ENCODE peak calls at places on chromosomes 12 and 14, in ten cellular contexts. One of them, this sample, is unnamed.

GRCh38 chr12:1593232-1594044 is 943 bp downstream of the FBXL14 start:
- DNase-seq in H1: peak
- DNase-seq in HCT116: no peak
- DNase-seq in Peyer's patch: peak
- DNase-seq in right lobe of liver: peak
- DNase-seq in prostate gland: peak
- DNase-seq in A549: no peak
- DNase-seq in uterus: peak
- DNase-seq in NB4: peak
- DNase-seq in adrenal gland: peak
- DNase-seq in this sample: no peak

GRCh38 chr12:89573081-89573810 is 47.4 kb upstream of the POC1B start:
- DNase-seq in H1: no peak
- DNase-seq in HCT116: no peak
- DNase-seq in Peyer's patch: no peak
- DNase-seq in right lobe of liver: no peak
- DNase-seq in prostate gland: no peak
- DNase-seq in A549: no peak
- DNase-seq in uterus: no peak
- DNase-seq in NB4: no peak
- DNase-seq in adrenal gland: no peak
- DNase-seq in this sample: no peak

GRCh38 chr14:91302391-91302790 is 57.9 kb upstream of the GPR68 start:
- DNase-seq in H1: no peak
- DNase-seq in HCT116: no peak
- DNase-seq in Peyer's patch: no peak
- DNase-seq in right lobe of liver: no peak
- DNase-seq in prostate gland: no peak
- DNase-seq in A549: no peak
- DNase-seq in uterus: no peak
- DNase-seq in NB4: no peak
- DNase-seq in adrenal gland: no peak
- DNase-seq in this sample: no peak

GRCh38 chr14:90629471-90629870 is 186.8 kb downstream of the TTC7B start:
- DNase-seq in H1: no peak
- DNase-seq in HCT116: no peak
- DNase-seq in Peyer's patch: no peak
- DNase-seq in right lobe of liver: no peak
- DNase-seq in prostate gland: peak
- DNase-seq in A549: no peak
- DNase-seq in uterus: no peak
- DNase-seq in NB4: no peak
- DNase-seq in adrenal gland: no peak
- DNase-seq in this sample: no peak

GRCh38 chr12:62866451-62867082 is 68.4 kb downstream of the PPM1H start:
- DNase-seq in H1: no peak
- DNase-seq in HCT116: no peak
- DNase-seq in Peyer's patch: no peak
- DNase-seq in right lobe of liver: no peak
- DNase-seq in prostate gland: no peak
- DNase-seq in A549: peak
- DNase-seq in uterus: no peak
- DNase-seq in NB4: no peak
- DNase-seq in adrenal gland: no peak
- DNase-seq in this sample: no peak

GRCh38 chr12:81468206-81468605 is 290.9 kb downstream of the PPFIA2 start:
- DNase-seq in H1: no peak
- DNase-seq in HCT116: no peak
- DNase-seq in Peyer's patch: no peak
- DNase-seq in right lobe of liver: no peak
- DNase-seq in prostate gland: no peak
- DNase-seq in A549: no peak
- DNase-seq in uterus: no peak
- DNase-seq in NB4: no peak
- DNase-seq in adrenal gland: no peak
- DNase-seq in this sample: no peak

GRCh38 chr14:81418057-81418790 is 18.1 kb upstream of the STON2 start:
- DNase-seq in H1: no peak
- DNase-seq in HCT116: no peak
- DNase-seq in Peyer's patch: no peak
- DNase-seq in right lobe of liver: no peak
- DNase-seq in prostate gland: no peak
- DNase-seq in A549: no peak
- DNase-seq in uterus: no peak
- DNase-seq in NB4: no peak
- DNase-seq in adrenal gland: no peak
- DNase-seq in this sample: no peak

GRCh38 chr14:64450255-64450654 is 15.0 kb upstream of the AKAP5 start:
- DNase-seq in H1: no peak
- DNase-seq in HCT116: no peak
- DNase-seq in Peyer's patch: no peak
- DNase-seq in right lobe of liver: no peak
- DNase-seq in prostate gland: no peak
- DNase-seq in A549: no peak
- DNase-seq in uterus: no peak
- DNase-seq in NB4: no peak
- DNase-seq in adrenal gland: no peak
- DNase-seq in this sample: no peak

DNA sequence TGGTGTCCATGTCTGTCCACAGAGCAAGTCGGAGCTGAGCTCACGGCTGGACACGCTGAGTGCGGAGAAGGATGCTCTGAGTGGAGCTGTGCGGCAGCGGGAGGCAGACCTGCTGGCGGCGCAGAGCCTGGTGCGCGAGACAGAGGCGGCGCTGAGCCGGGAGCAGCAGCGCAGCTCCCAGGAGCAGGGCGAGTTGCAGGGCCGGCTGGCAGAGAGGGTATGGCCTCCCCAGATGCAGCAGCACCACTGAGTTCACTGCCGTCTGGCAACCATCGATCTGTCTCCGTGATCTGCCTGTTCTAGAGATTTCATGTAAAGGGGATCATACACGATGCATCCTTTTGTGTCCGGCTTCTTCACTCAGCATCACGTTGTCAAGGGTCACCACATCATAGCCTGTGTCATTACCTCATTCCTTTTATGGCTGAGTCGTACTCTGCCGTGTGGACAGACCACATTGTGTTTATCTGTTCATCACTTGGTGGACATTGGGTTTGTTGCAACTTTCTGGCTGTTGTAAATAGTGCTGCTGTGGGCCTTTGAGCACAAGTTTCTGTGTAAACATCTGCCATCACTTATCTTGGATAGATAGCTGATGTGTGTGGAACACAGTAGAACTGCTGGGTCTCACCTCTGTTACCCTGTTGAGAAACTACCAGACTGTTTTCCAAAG is 21.9 kb downstream of the HIP1R start:
- DNase-seq in H1: no peak
- DNase-seq in HCT116: no peak
- DNase-seq in Peyer's patch: no peak
- DNase-seq in right lobe of liver: no peak
- DNase-seq in prostate gland: no peak
- DNase-seq in A549: no peak
- DNase-seq in uterus: no peak
- DNase-seq in NB4: no peak
- DNase-seq in adrenal gland: no peak
- DNase-seq in this sample: no peak
- H3K4me3 ChIP-seq in H1: no peak
- H3K4me3 ChIP-seq in HCT116: no peak
- H3K4me3 ChIP-seq in Peyer's patch: no peak
- H3K4me3 ChIP-seq in right lobe of liver: no peak
- H3K4me3 ChIP-seq in prostate gland: no peak
- H3K4me3 ChIP-seq in A549: no peak
- H3K4me3 ChIP-seq in uterus: no peak
- H3K4me3 ChIP-seq in NB4: no peak
- H3K4me3 ChIP-seq in adrenal gland: no peak
- H3K4me3 ChIP-seq in this sample: no peak

GRCh38 chr12:54398995-54399793 is 14.7 kb upstream of the ZNF385A start:
- DNase-seq in H1: peak
- DNase-seq in HCT116: peak
- DNase-seq in Peyer's patch: peak
- DNase-seq in right lobe of liver: peak
- DNase-seq in prostate gland: peak
- DNase-seq in A549: peak
- DNase-seq in uterus: peak
- DNase-seq in NB4: peak
- DNase-seq in adrenal gland: peak
- DNase-seq in this sample: peak
- TF ChIP-seq POLR2A in H1: no peak
- TF ChIP-seq POLR2A in HCT116: no peak
- TF ChIP-seq POLR2A in Peyer's patch: no peak
- TF ChIP-seq POLR2A in right lobe of liver: no peak
- TF ChIP-seq POLR2A in prostate gland: no peak
- TF ChIP-seq POLR2A in A549: no peak
- TF ChIP-seq POLR2A in uterus: no peak
- TF ChIP-seq POLR2A in NB4: no peak
- TF ChIP-seq POLR2A in adrenal gland: no peak
- TF ChIP-seq POLR2A in this sample: no peak

GRCh38 chr14:55354500-55354899 is 57.1 kb downstream of the ATG14 start:
- DNase-seq in H1: peak
- DNase-seq in HCT116: peak
- DNase-seq in Peyer's patch: peak
- DNase-seq in right lobe of liver: no peak
- DNase-seq in prostate gland: peak
- DNase-seq in A549: peak
- DNase-seq in uterus: peak
- DNase-seq in NB4: peak
- DNase-seq in adrenal gland: peak
- DNase-seq in this sample: peak

GRCh38 chr14:55352201-55352600 is 59.4 kb downstream of the ATG14 start:
- DNase-seq in H1: peak
- DNase-seq in HCT116: no peak
- DNase-seq in Peyer's patch: no peak
- DNase-seq in right lobe of liver: no peak
- DNase-seq in prostate gland: no peak
- DNase-seq in A549: no peak
- DNase-seq in uterus: no peak
- DNase-seq in NB4: no peak
- DNase-seq in adrenal gland: no peak
- DNase-seq in this sample: no peak

GRCh38 chr14:55355922-55356321 is 55.7 kb downstream of the ATG14 start:
- DNase-seq in H1: peak
- DNase-seq in HCT116: no peak
- DNase-seq in Peyer's patch: no peak
- DNase-seq in right lobe of liver: no peak
- DNase-seq in prostate gland: no peak
- DNase-seq in A549: no peak
- DNase-seq in uterus: no peak
- DNase-seq in NB4: no peak
- DNase-seq in adrenal gland: no peak
- DNase-seq in this sample: no peak

GRCh38 chr14:55351111-55351510 is 60.5 kb downstream of the ATG14 start:
- DNase-seq in H1: peak
- DNase-seq in HCT116: no peak
- DNase-seq in Peyer's patch: no peak
- DNase-seq in right lobe of liver: no peak
- DNase-seq in prostate gland: no peak
- DNase-seq in A549: no peak
- DNase-seq in uterus: no peak
- DNase-seq in NB4: no peak
- DNase-seq in adrenal gland: no peak
- DNase-seq in this sample: no peak

GRCh38 chr14:55353686-55354467 is 57.8 kb downstream of the ATG14 start:
- DNase-seq in H1: peak
- DNase-seq in HCT116: peak
- DNase-seq in Peyer's patch: no peak
- DNase-seq in right lobe of liver: no peak
- DNase-seq in prostate gland: no peak
- DNase-seq in A549: no peak
- DNase-seq in uterus: no peak
- DNase-seq in NB4: no peak
- DNase-seq in adrenal gland: no peak
- DNase-seq in this sample: no peak
- TF ChIP-seq CTCF in H1: no peak
- TF ChIP-seq CTCF in HCT116: no peak
- TF ChIP-seq CTCF in Peyer's patch: no peak
- TF ChIP-seq CTCF in right lobe of liver: no peak
- TF ChIP-seq CTCF in prostate gland: no peak
- TF ChIP-seq CTCF in A549: no peak
- TF ChIP-seq CTCF in uterus: no peak
- TF ChIP-seq CTCF in NB4: no peak
- TF ChIP-seq CTCF in adrenal gland: no peak
- TF ChIP-seq CTCF in this sample: no peak

DNA sequence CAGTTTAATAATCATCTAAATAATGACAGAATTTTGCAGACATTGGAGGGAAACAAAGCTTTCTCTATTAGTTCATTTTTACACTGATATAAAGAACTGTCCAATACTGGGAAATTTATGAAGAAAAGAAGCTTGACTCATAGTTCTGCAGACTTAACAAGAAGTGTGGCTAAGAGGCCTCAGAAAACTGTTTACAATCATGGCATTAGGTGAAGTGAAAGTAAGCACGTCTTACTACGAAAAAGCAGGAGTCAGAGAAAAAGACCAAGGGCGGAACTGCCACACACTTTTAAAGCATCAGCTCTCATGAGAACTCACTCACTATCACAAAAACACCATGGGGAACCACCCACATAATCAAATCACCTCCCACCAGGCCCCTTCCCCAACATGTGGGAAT is 804.4 kb downstream of the FLRT2 start:
- DNase-seq in H1: no peak
- DNase-seq in HCT116: no peak
- DNase-seq in Peyer's patch: no peak
- DNase-seq in right lobe of liver: no peak
- DNase-seq in prostate gland: no peak
- DNase-seq in A549: no peak
- DNase-seq in uterus: no peak
- DNase-seq in NB4: no peak
- DNase-seq in adrenal gland: no peak
- DNase-seq in this sample: no peak
- H3K4me3 ChIP-seq in H1: no peak
- H3K4me3 ChIP-seq in HCT116: no peak
- H3K4me3 ChIP-seq in Peyer's patch: no peak
- H3K4me3 ChIP-seq in right lobe of liver: no peak
- H3K4me3 ChIP-seq in prostate gland: no peak
- H3K4me3 ChIP-seq in A549: no peak
- H3K4me3 ChIP-seq in uterus: no peak
- H3K4me3 ChIP-seq in NB4: no peak
- H3K4me3 ChIP-seq in adrenal gland: no peak
- H3K4me3 ChIP-seq in this sample: no peak

DNA sequence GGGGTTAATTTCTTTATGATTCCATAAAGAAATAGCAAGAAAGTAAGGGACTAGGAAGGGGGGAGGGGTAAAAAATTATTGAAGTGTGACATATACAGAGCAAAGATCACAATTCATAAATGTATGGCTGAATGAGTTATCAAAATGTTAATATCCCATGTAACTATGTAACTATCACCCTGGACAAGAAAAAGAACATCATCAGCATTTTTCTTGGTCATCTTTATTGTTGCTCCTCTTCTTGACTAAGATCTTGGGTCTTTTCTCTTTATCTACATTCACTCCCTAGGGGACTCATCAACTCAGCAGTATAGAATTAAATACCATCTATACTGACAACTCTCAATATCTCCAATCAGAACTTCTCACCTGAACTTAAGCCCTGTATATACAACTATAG is 57.5 kb downstream of the CAND1 start:
- DNase-seq in H1: no peak
- DNase-seq in HCT116: no peak
- DNase-seq in Peyer's patch: no peak
- DNase-seq in right lobe of liver: no peak
- DNase-seq in prostate gland: no peak
- DNase-seq in A549: no peak
- DNase-seq in uterus: no peak
- DNase-seq in NB4: no peak
- DNase-seq in adrenal gland: no peak
- DNase-seq in this sample: no peak
- TF ChIP-seq POLR2A in H1: no peak
- TF ChIP-seq POLR2A in HCT116: no peak
- TF ChIP-seq POLR2A in Peyer's patch: no peak
- TF ChIP-seq POLR2A in right lobe of liver: no peak
- TF ChIP-seq POLR2A in prostate gland: no peak
- TF ChIP-seq POLR2A in A549: no peak
- TF ChIP-seq POLR2A in uterus: no peak
- TF ChIP-seq POLR2A in NB4: no peak
- TF ChIP-seq POLR2A in adrenal gland: no peak
- TF ChIP-seq POLR2A in this sample: no peak

GRCh38 chr12:57127101-57127709 is 1.1 kb upstream of the LRP1 start:
- DNase-seq in H1: peak
- DNase-seq in HCT116: peak
- DNase-seq in Peyer's patch: peak
- DNase-seq in right lobe of liver: peak
- DNase-seq in prostate gland: peak
- DNase-seq in A549: peak
- DNase-seq in uterus: peak
- DNase-seq in NB4: peak
- DNase-seq in adrenal gland: peak
- DNase-seq in this sample: peak
- TF ChIP-seq CTCF in H1: peak
- TF ChIP-seq CTCF in HCT116: peak
- TF ChIP-seq CTCF in Peyer's patch: peak
- TF ChIP-seq CTCF in right lobe of liver: peak
- TF ChIP-seq CTCF in prostate gland: peak
- TF ChIP-seq CTCF in A549: peak
- TF ChIP-seq CTCF in uterus: peak
- TF ChIP-seq CTCF in NB4: peak
- TF ChIP-seq CTCF in adrenal gland: peak
- TF ChIP-seq CTCF in this sample: no peak

This sample was measured in lower leg skin.